ENCODE peak calls at places on chromosomes 2 and 18, in six cellular contexts. T is GM23248, G is 8988T, Y is GDM1, D is activated T-helper 1 cell treated with Interleukin-2 at 50 U/mL for 16 hours, P is bronchial epithelial cell. A is an unnamed sample.

GRCh38 chr18:32624182-32624723 is 148.6 kb downstream of the KLHL14 start:
- DNase-seq in P (peak), Y (no peak), T (no peak), G (no peak), D (no peak), A (no peak)

GRCh38 chr18:2913398-2914005 is 66.7 kb downstream of the EMILIN2 start:
- DNase-seq in Y (no peak), P (no peak), T (no peak), G (no peak), D (no peak), A (no peak)

GRCh38 chr2:95354469-95354901 is 48.0 kb upstream of the FAHD2A start:
- DNase-seq in T (no peak), G (no peak), Y (no peak), P (no peak), D (no peak), A (no peak)

GRCh38 chr2:19738707-19739106 is 163.1 kb downstream of the TTC32 start:
- DNase-seq in G (no peak), T (peak), Y (no peak), D (no peak), P (no peak), A (no peak)

GRCh38 chr2:238107525-238108422 is 7.6 kb downstream of the ESPNL start:
- DNase-seq in T (no peak), G (peak), D (no peak), Y (no peak), P (no peak), A (no peak)

GRCh38 chr18:54734059-54734458 is 94.2 kb upstream of the RAB27B start:
- DNase-seq in Y (no peak), P (peak), D (no peak), G (no peak), T (peak), A (no peak)

GRCh38 chr18:54873884-54874255 is 45.6 kb downstream of the RAB27B start:
- DNase-seq in P (peak), G (no peak), Y (no peak), T (no peak), D (no peak), A (no peak)

GRCh38 chr2:172084484-172084733 is 898 bp upstream of the DLX1 start:
- DNase-seq in G (no peak), D (no peak), Y (no peak), T (no peak), P (no peak), A (no peak)

GRCh38 chr2:231568785-231569435 is 23.8 kb upstream of the TEX44 start:
- DNase-seq in Y (no peak), T (no peak), D (no peak), P (no peak), G (no peak), A (no peak)

GRCh38 chr2:199364153-199364552 is 93.6 kb downstream of the SATB2 start:
- DNase-seq in P (no peak), D (no peak), G (no peak), T (no peak), Y (no peak), A (peak)

GRCh38 chr2:176491172-176491904 is 222.1 kb downstream of the MTX2 start:
- DNase-seq in P (peak), Y (no peak), D (no peak), G (no peak), T (peak), A (no peak)

GRCh38 chr2:28300489-28300888 is 92.2 kb upstream of the FOSL2 start:
- DNase-seq in G (no peak), P (no peak), Y (no peak), T (no peak), D (no peak), A (no peak)

GRCh38 chr2:239806758-239807434 is 218.2 kb downstream of the NDUFA10 start:
- DNase-seq in P (no peak), Y (no peak), T (no peak), G (no peak), D (no peak), A (no peak)

GRCh38 chr2:73561422-73561821 is 80.8 kb downstream of the NAT8 start:
- DNase-seq in T (no peak), P (peak), G (no peak), Y (no peak), D (no peak), A (no peak)

GRCh38 chr18:13500227-13500865 is 226.0 kb downstream of the FAM210A start:
- DNase-seq in Y (no peak), G (no peak), P (peak), T (peak), D (no peak), A (peak)

GRCh38 chr2:207239754-207240494 is 74.2 kb upstream of the KLF7 start:
- DNase-seq in G (no peak), T (peak), P (peak), Y (no peak), D (no peak), A (peak)

GRCh38 chr2:218368621-218369153 is 12.0 kb downstream of the CATIP start:
- DNase-seq in D (no peak), G (no peak), P (no peak), Y (no peak), T (peak), A (no peak)

GRCh38 chr2:18614042-18614441 is 24.7 kb upstream of the NT5C1B start:
- DNase-seq in G (no peak), T (no peak), Y (no peak), D (no peak), P (no peak), A (no peak)

GRCh38 chr2:101692766-101693165 is 4.7 kb upstream of the MAP4K4 start:
- DNase-seq in T (peak), P (no peak), Y (no peak), D (no peak), G (no peak), A (no peak)

GRCh38 chr2:176081993-176082884 is 1.5 kb downstream of the EVX2 start:
- DNase-seq in P (no peak), T (no peak), D (no peak), G (peak), Y (no peak), A (no peak)

GRCh38 chr2:136126021-136126420 is 8.1 kb upstream of the CXCR4 start:
- DNase-seq in P (no peak), D (no peak), G (no peak), T (no peak), Y (no peak), A (no peak)

GRCh38 chr2:239193925-239194687 is 206.7 kb downstream of the HDAC4 start:
- DNase-seq in T (peak), P (no peak), Y (no peak), G (no peak), D (no peak), A (no peak)

GRCh38 chr18:13409997-13410396 is 191.4 kb downstream of the LDLRAD4 start:
- DNase-seq in P (no peak), D (no peak), T (no peak), Y (no peak), G (no peak), A (no peak)

GRCh38 chr2:165057308-165057707 is 102.0 kb upstream of the SLC38A11 start:
- DNase-seq in P (no peak), D (no peak), Y (no peak), G (no peak), T (no peak), A (no peak)

GRCh38 chr18:45785015-45785597 is 40.4 kb upstream of the SIGLEC15 start:
- DNase-seq in Y (no peak), D (no peak), P (peak), T (peak), G (no peak), A (no peak)

GRCh38 chr2:74532222-74532621 is 2.5 kb downstream of the HTRA2 start:
- DNase-seq in Y (no peak), D (no peak), G (no peak), T (peak), P (peak), A (no peak)

GRCh38 chr18:22346968-22347611 is 70.6 kb downstream of the CTAGE1 start:
- DNase-seq in P (peak), T (peak), D (no peak), G (no peak), Y (no peak), A (no peak)

GRCh38 chr18:79393181-79393598 is 2.5 kb upstream of the NFATC1 start:
- DNase-seq in D (no peak), G (no peak), T (peak), Y (no peak), P (no peak), A (peak)

GRCh38 chr18:57052173-57052572 is 94.7 kb upstream of the BOD1L2 start:
- DNase-seq in G (no peak), P (no peak), T (no peak), Y (no peak), D (no peak), A (no peak)

GRCh38 chr2:71852141-71852711 is 295.4 kb downstream of the CYP26B1 start:
- DNase-seq in Y (no peak), G (no peak), D (no peak), P (no peak), T (peak), A (no peak)

GRCh38 chr2:219728993-219729487 is 101.6 kb downstream of the SLC4A3 start:
- DNase-seq in G (no peak), Y (no peak), T (no peak), P (no peak), D (no peak), A (no peak)

GRCh38 chr2:80117401-80117800 is 187.2 kb downstream of the LRRTM1 start:
- DNase-seq in T (no peak), Y (no peak), D (no peak), G (no peak), P (no peak), A (no peak)

GRCh38 chr2:151363709-151364108 is 6.3 kb downstream of the TNFAIP6 start:
- DNase-seq in P (no peak), D (no peak), G (no peak), Y (peak), T (no peak), A (no peak)

GRCh38 chr18:211582-211981 is 53.2 kb downstream of the USP14 start:
- DNase-seq in P (no peak), D (no peak), G (no peak), Y (no peak), T (no peak), A (no peak)

GRCh38 chr2:234953116-234954031 is 1.6 kb downstream of the SH3BP4 start:
- DNase-seq in P (no peak), G (no peak), Y (no peak), T (peak), D (no peak), A (peak)

GRCh38 chr2:215828528-215829184 is 184.7 kb downstream of the MREG start:
- DNase-seq in P (peak), Y (peak), T (peak), G (peak), D (no peak), A (peak)

A was measured in NCI-H1105 treated with DMSO at 0.1 percent for 48 hours.